ENCODE peak calls at places on chromosomes 1 and 21, in seven cellular contexts. One of them, this sample, is unnamed.

GRCh38 chr1:36560177-36560576 is 77.5 kb upstream of the CSF3R start:
- DNase-seq in activated CD8-positive, alpha-beta T cell treated with anti-CD3 and anti-CD28 coated beads for 36 hours: no peak
- DNase-seq in fibroblast of villous mesenchyme: no peak
- DNase-seq in coronary artery: peak
- DNase-seq in GM20000: no peak
- DNase-seq in progenitor cell of endocrine pancreas: no peak
- DNase-seq in fibroblast of the aortic adventitia: no peak
- DNase-seq in this sample: no peak

GRCh38 chr1:220841293-220841692 is 38.0 kb upstream of the HLX start:
- DNase-seq in fibroblast of the aortic adventitia: no peak
- DNase-seq in activated CD8-positive, alpha-beta T cell treated with anti-CD3 and anti-CD28 coated beads for 36 hours: no peak
- DNase-seq in GM20000: no peak
- DNase-seq in fibroblast of villous mesenchyme: peak
- DNase-seq in coronary artery: no peak
- DNase-seq in progenitor cell of endocrine pancreas: no peak
- DNase-seq in this sample: no peak

GRCh38 chr1:164695956-164696665 is 137.1 kb downstream of the PBX1 start:
- DNase-seq in activated CD8-positive, alpha-beta T cell treated with anti-CD3 and anti-CD28 coated beads for 36 hours: no peak
- DNase-seq in GM20000: no peak
- DNase-seq in fibroblast of villous mesenchyme: no peak
- DNase-seq in coronary artery: no peak
- DNase-seq in fibroblast of the aortic adventitia: peak
- DNase-seq in progenitor cell of endocrine pancreas: no peak
- DNase-seq in this sample: no peak

GRCh38 chr1:89724369-89725015 is 91.6 kb downstream of the LRRC8C start:
- DNase-seq in fibroblast of the aortic adventitia: peak
- DNase-seq in fibroblast of villous mesenchyme: no peak
- DNase-seq in activated CD8-positive, alpha-beta T cell treated with anti-CD3 and anti-CD28 coated beads for 36 hours: peak
- DNase-seq in GM20000: peak
- DNase-seq in coronary artery: no peak
- DNase-seq in progenitor cell of endocrine pancreas: no peak
- DNase-seq in this sample: peak

GRCh38 chr1:119329521-119329920 is 39.1 kb upstream of the HAO2 start:
- DNase-seq in activated CD8-positive, alpha-beta T cell treated with anti-CD3 and anti-CD28 coated beads for 36 hours: no peak
- DNase-seq in fibroblast of the aortic adventitia: no peak
- DNase-seq in fibroblast of villous mesenchyme: no peak
- DNase-seq in GM20000: no peak
- DNase-seq in coronary artery: no peak
- DNase-seq in progenitor cell of endocrine pancreas: no peak
- DNase-seq in this sample: no peak

GRCh38 chr1:212162635-212163034 is 122.6 kb upstream of the PPP2R5A start:
- DNase-seq in fibroblast of villous mesenchyme: peak
- DNase-seq in fibroblast of the aortic adventitia: peak
- DNase-seq in progenitor cell of endocrine pancreas: no peak
- DNase-seq in coronary artery: no peak
- DNase-seq in activated CD8-positive, alpha-beta T cell treated with anti-CD3 and anti-CD28 coated beads for 36 hours: peak
- DNase-seq in GM20000: peak
- DNase-seq in this sample: peak

GRCh38 chr1:32525053-32525452 is 14.2 kb upstream of the ZBTB8A start:
- DNase-seq in coronary artery: no peak
- DNase-seq in activated CD8-positive, alpha-beta T cell treated with anti-CD3 and anti-CD28 coated beads for 36 hours: no peak
- DNase-seq in fibroblast of villous mesenchyme: no peak
- DNase-seq in progenitor cell of endocrine pancreas: no peak
- DNase-seq in fibroblast of the aortic adventitia: no peak
- DNase-seq in GM20000: no peak
- DNase-seq in this sample: no peak

GRCh38 chr1:69787151-69787550 is 219.4 kb downstream of the LRRC7 start:
- DNase-seq in GM20000: no peak
- DNase-seq in activated CD8-positive, alpha-beta T cell treated with anti-CD3 and anti-CD28 coated beads for 36 hours: no peak
- DNase-seq in fibroblast of villous mesenchyme: no peak
- DNase-seq in progenitor cell of endocrine pancreas: no peak
- DNase-seq in coronary artery: no peak
- DNase-seq in fibroblast of the aortic adventitia: no peak
- DNase-seq in this sample: no peak

GRCh38 chr1:201266774-201267173 is 16.5 kb upstream of the PKP1 start:
- DNase-seq in GM20000: no peak
- DNase-seq in fibroblast of the aortic adventitia: peak
- DNase-seq in coronary artery: no peak
- DNase-seq in activated CD8-positive, alpha-beta T cell treated with anti-CD3 and anti-CD28 coated beads for 36 hours: no peak
- DNase-seq in progenitor cell of endocrine pancreas: no peak
- DNase-seq in fibroblast of villous mesenchyme: peak
- DNase-seq in this sample: no peak

GRCh38 chr1:30417001-30417700 is 306.2 kb downstream of the MATN1 start:
- DNase-seq in GM20000: no peak
- DNase-seq in fibroblast of the aortic adventitia: no peak
- DNase-seq in activated CD8-positive, alpha-beta T cell treated with anti-CD3 and anti-CD28 coated beads for 36 hours: no peak
- DNase-seq in coronary artery: peak
- DNase-seq in progenitor cell of endocrine pancreas: no peak
- DNase-seq in fibroblast of villous mesenchyme: no peak
- DNase-seq in this sample: peak

GRCh38 chr1:101338714-101339430 is 102.1 kb downstream of the S1PR1 start:
- DNase-seq in activated CD8-positive, alpha-beta T cell treated with anti-CD3 and anti-CD28 coated beads for 36 hours: peak
- DNase-seq in fibroblast of villous mesenchyme: no peak
- DNase-seq in progenitor cell of endocrine pancreas: no peak
- DNase-seq in fibroblast of the aortic adventitia: peak
- DNase-seq in coronary artery: no peak
- DNase-seq in GM20000: no peak
- DNase-seq in this sample: no peak

GRCh38 chr1:151147132-151147503 is 687 bp upstream of the SEMA6C start:
- DNase-seq in progenitor cell of endocrine pancreas: no peak
- DNase-seq in fibroblast of villous mesenchyme: peak
- DNase-seq in fibroblast of the aortic adventitia: peak
- DNase-seq in coronary artery: no peak
- DNase-seq in GM20000: no peak
- DNase-seq in activated CD8-positive, alpha-beta T cell treated with anti-CD3 and anti-CD28 coated beads for 36 hours: no peak
- DNase-seq in this sample: no peak

GRCh38 chr21:45364464-45365185 is 40.3 kb upstream of the COL18A1 start:
- DNase-seq in GM20000: no peak
- DNase-seq in activated CD8-positive, alpha-beta T cell treated with anti-CD3 and anti-CD28 coated beads for 36 hours: no peak
- DNase-seq in progenitor cell of endocrine pancreas: no peak
- DNase-seq in fibroblast of villous mesenchyme: peak
- DNase-seq in coronary artery: no peak
- DNase-seq in fibroblast of the aortic adventitia: peak
- DNase-seq in this sample: no peak

GRCh38 chr1:108560430-108561144 is 687 bp downstream of the EEIG2 start:
- DNase-seq in activated CD8-positive, alpha-beta T cell treated with anti-CD3 and anti-CD28 coated beads for 36 hours: peak
- DNase-seq in fibroblast of villous mesenchyme: peak
- DNase-seq in progenitor cell of endocrine pancreas: no peak
- DNase-seq in coronary artery: peak
- DNase-seq in GM20000: peak
- DNase-seq in fibroblast of the aortic adventitia: peak
- DNase-seq in this sample: peak

GRCh38 chr1:118485757-118486156 is 300.7 kb upstream of the SPAG17 start:
- DNase-seq in fibroblast of villous mesenchyme: no peak
- DNase-seq in progenitor cell of endocrine pancreas: no peak
- DNase-seq in GM20000: no peak
- DNase-seq in activated CD8-positive, alpha-beta T cell treated with anti-CD3 and anti-CD28 coated beads for 36 hours: no peak
- DNase-seq in fibroblast of the aortic adventitia: no peak
- DNase-seq in coronary artery: no peak
- DNase-seq in this sample: no peak

GRCh38 chr1:203276916-203277535 is 28.3 kb upstream of the BTG2 start:
- DNase-seq in fibroblast of villous mesenchyme: no peak
- DNase-seq in coronary artery: peak
- DNase-seq in GM20000: no peak
- DNase-seq in progenitor cell of endocrine pancreas: no peak
- DNase-seq in activated CD8-positive, alpha-beta T cell treated with anti-CD3 and anti-CD28 coated beads for 36 hours: peak
- DNase-seq in fibroblast of the aortic adventitia: no peak
- DNase-seq in this sample: no peak

GRCh38 chr1:181398544-181398943 is 84.8 kb upstream of the CACNA1E start:
- DNase-seq in fibroblast of the aortic adventitia: no peak
- DNase-seq in fibroblast of villous mesenchyme: no peak
- DNase-seq in coronary artery: no peak
- DNase-seq in GM20000: peak
- DNase-seq in activated CD8-positive, alpha-beta T cell treated with anti-CD3 and anti-CD28 coated beads for 36 hours: peak
- DNase-seq in progenitor cell of endocrine pancreas: no peak
- DNase-seq in this sample: peak

GRCh38 chr1:29690156-29690555 is 453.8 kb downstream of the PTPRU start:
- DNase-seq in GM20000: no peak
- DNase-seq in activated CD8-positive, alpha-beta T cell treated with anti-CD3 and anti-CD28 coated beads for 36 hours: no peak
- DNase-seq in fibroblast of the aortic adventitia: no peak
- DNase-seq in coronary artery: no peak
- DNase-seq in progenitor cell of endocrine pancreas: no peak
- DNase-seq in fibroblast of villous mesenchyme: no peak
- DNase-seq in this sample: no peak

GRCh38 chr1:8047686-8048522 is 21.8 kb upstream of the ERRFI1 start:
- DNase-seq in activated CD8-positive, alpha-beta T cell treated with anti-CD3 and anti-CD28 coated beads for 36 hours: no peak
- DNase-seq in GM20000: no peak
- DNase-seq in coronary artery: no peak
- DNase-seq in fibroblast of the aortic adventitia: peak
- DNase-seq in progenitor cell of endocrine pancreas: no peak
- DNase-seq in fibroblast of villous mesenchyme: peak
- DNase-seq in this sample: no peak

GRCh38 chr1:29339176-29339575 is 102.9 kb downstream of the PTPRU start:
- DNase-seq in activated CD8-positive, alpha-beta T cell treated with anti-CD3 and anti-CD28 coated beads for 36 hours: no peak
- DNase-seq in progenitor cell of endocrine pancreas: no peak
- DNase-seq in fibroblast of villous mesenchyme: no peak
- DNase-seq in fibroblast of the aortic adventitia: no peak
- DNase-seq in coronary artery: no peak
- DNase-seq in GM20000: no peak
- DNase-seq in this sample: no peak

GRCh38 chr21:45105906-45106485 is 31.6 kb downstream of the ADARB1 start:
- DNase-seq in fibroblast of the aortic adventitia: peak
- DNase-seq in activated CD8-positive, alpha-beta T cell treated with anti-CD3 and anti-CD28 coated beads for 36 hours: no peak
- DNase-seq in fibroblast of villous mesenchyme: no peak
- DNase-seq in GM20000: no peak
- DNase-seq in progenitor cell of endocrine pancreas: no peak
- DNase-seq in coronary artery: no peak
- DNase-seq in this sample: no peak

DNA sequence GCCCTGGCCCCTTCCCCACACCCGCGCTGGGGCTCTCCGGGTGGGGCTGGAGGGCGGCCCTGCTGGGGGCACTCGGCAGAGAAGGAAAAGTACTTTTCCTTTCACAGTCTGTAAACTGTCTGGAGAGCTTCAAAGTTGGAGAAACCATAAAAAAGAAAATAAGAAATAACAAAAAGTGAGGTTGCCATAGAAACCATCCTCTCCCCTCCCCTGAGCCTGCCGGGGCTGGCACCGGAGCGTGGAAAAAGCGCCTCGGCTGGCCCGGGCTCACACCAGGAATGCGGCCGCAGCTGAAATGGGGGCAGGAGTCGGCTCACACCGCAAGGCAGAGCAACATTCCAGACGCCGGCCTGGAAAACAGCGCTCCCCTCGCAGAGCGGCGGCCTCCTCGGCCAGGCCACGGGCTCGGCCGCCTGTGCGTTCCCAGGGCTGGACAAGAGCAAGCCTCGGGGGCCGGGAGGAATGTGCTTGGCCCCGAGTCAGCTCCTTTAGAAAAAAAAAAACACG is 69.2 kb downstream of the MORN1 start:
- DNase-seq in GM20000: no peak
- DNase-seq in fibroblast of villous mesenchyme: peak
- DNase-seq in activated CD8-positive, alpha-beta T cell treated with anti-CD3 and anti-CD28 coated beads for 36 hours: no peak
- DNase-seq in coronary artery: peak
- DNase-seq in progenitor cell of endocrine pancreas: peak
- DNase-seq in fibroblast of the aortic adventitia: peak
- DNase-seq in this sample: no peak
- TF ChIP-seq CTCF in GM20000: no peak
- TF ChIP-seq CTCF in fibroblast of villous mesenchyme: peak
- TF ChIP-seq CTCF in activated CD8-positive, alpha-beta T cell treated with anti-CD3 and anti-CD28 coated beads for 36 hours: no peak
- TF ChIP-seq CTCF in coronary artery: no peak
- TF ChIP-seq CTCF in progenitor cell of endocrine pancreas: no peak
- TF ChIP-seq CTCF in fibroblast of the aortic adventitia: peak
- TF ChIP-seq CTCF in this sample: no peak

GRCh38 chr1:19311931-19312781 is at the start of the genes AKR7A2 and SLC66A1:
- DNase-seq in progenitor cell of endocrine pancreas: peak
- DNase-seq in activated CD8-positive, alpha-beta T cell treated with anti-CD3 and anti-CD28 coated beads for 36 hours: peak
- DNase-seq in fibroblast of the aortic adventitia: peak
- DNase-seq in coronary artery: peak
- DNase-seq in GM20000: peak
- DNase-seq in fibroblast of villous mesenchyme: peak
- DNase-seq in this sample: peak
- TF ChIP-seq CTCF in progenitor cell of endocrine pancreas: no peak
- TF ChIP-seq CTCF in activated CD8-positive, alpha-beta T cell treated with anti-CD3 and anti-CD28 coated beads for 36 hours: no peak
- TF ChIP-seq CTCF in fibroblast of the aortic adventitia: peak
- TF ChIP-seq CTCF in coronary artery: no peak
- TF ChIP-seq CTCF in GM20000: no peak
- TF ChIP-seq CTCF in fibroblast of villous mesenchyme: no peak
- TF ChIP-seq CTCF in this sample: peak

GRCh38 chr1:245079021-245079609 is 75.7 kb upstream of the KIF26B start:
- DNase-seq in fibroblast of villous mesenchyme: peak
- DNase-seq in progenitor cell of endocrine pancreas: no peak
- DNase-seq in fibroblast of the aortic adventitia: peak
- DNase-seq in GM20000: no peak
- DNase-seq in coronary artery: no peak
- DNase-seq in activated CD8-positive, alpha-beta T cell treated with anti-CD3 and anti-CD28 coated beads for 36 hours: peak
- DNase-seq in this sample: no peak
- TF ChIP-seq CTCF in fibroblast of villous mesenchyme: peak
- TF ChIP-seq CTCF in progenitor cell of endocrine pancreas: peak
- TF ChIP-seq CTCF in fibroblast of the aortic adventitia: peak
- TF ChIP-seq CTCF in GM20000: peak
- TF ChIP-seq CTCF in coronary artery: no peak
- TF ChIP-seq CTCF in activated CD8-positive, alpha-beta T cell treated with anti-CD3 and anti-CD28 coated beads for 36 hours: peak
- TF ChIP-seq CTCF in this sample: peak

GRCh38 chr1:18557621-18558465 is 72.8 kb upstream of the PAX7 start:
- DNase-seq in activated CD8-positive, alpha-beta T cell treated with anti-CD3 and anti-CD28 coated beads for 36 hours: peak
- DNase-seq in fibroblast of villous mesenchyme: no peak
- DNase-seq in coronary artery: no peak
- DNase-seq in GM20000: no peak
- DNase-seq in progenitor cell of endocrine pancreas: no peak
- DNase-seq in fibroblast of the aortic adventitia: no peak
- DNase-seq in this sample: no peak
- TF ChIP-seq CTCF in activated CD8-positive, alpha-beta T cell treated with anti-CD3 and anti-CD28 coated beads for 36 hours: no peak
- TF ChIP-seq CTCF in fibroblast of villous mesenchyme: no peak
- TF ChIP-seq CTCF in coronary artery: no peak
- TF ChIP-seq CTCF in GM20000: no peak
- TF ChIP-seq CTCF in progenitor cell of endocrine pancreas: no peak
- TF ChIP-seq CTCF in fibroblast of the aortic adventitia: no peak
- TF ChIP-seq CTCF in this sample: no peak

DNA sequence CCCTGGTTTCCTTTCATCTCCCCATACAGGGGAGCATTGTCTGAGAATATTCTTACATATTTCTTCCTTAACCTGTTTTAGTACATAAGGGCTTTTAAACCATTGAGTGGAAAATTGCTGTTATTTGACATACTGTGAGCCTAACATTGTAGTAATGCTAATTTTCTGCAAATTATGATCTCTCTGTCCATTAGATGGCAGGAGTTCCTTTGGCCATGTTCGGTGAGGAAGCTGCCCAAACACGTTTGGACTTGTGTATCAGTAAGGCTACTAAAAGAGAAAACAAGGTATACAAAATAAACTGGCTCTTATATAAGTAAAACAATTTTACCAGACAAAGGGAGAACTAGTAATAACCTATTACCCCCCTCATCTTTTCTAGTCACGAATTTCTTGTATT is 29.2 kb downstream of the CDC7 start:
- DNase-seq in fibroblast of the aortic adventitia: peak
- DNase-seq in coronary artery: no peak
- DNase-seq in GM20000: peak
- DNase-seq in fibroblast of villous mesenchyme: peak
- DNase-seq in activated CD8-positive, alpha-beta T cell treated with anti-CD3 and anti-CD28 coated beads for 36 hours: no peak
- DNase-seq in progenitor cell of endocrine pancreas: no peak
- DNase-seq in this sample: no peak
- TF ChIP-seq CTCF in fibroblast of the aortic adventitia: peak
- TF ChIP-seq CTCF in coronary artery: no peak
- TF ChIP-seq CTCF in GM20000: no peak
- TF ChIP-seq CTCF in fibroblast of villous mesenchyme: peak
- TF ChIP-seq CTCF in activated CD8-positive, alpha-beta T cell treated with anti-CD3 and anti-CD28 coated beads for 36 hours: no peak
- TF ChIP-seq CTCF in progenitor cell of endocrine pancreas: no peak
- TF ChIP-seq CTCF in this sample: no peak

This sample was measured in GM13976.